ENCODE peak calls at places on chromosomes 13 and 19, in five cellular contexts. U is HFF-Myc, H is PC-3, X is cardiac muscle cell, D is OCI-LY7. T is an unnamed sample.

GRCh38 chr19:31282346-31282745 is 66.9 kb downstream of the TSHZ3 start:
- DNase-seq in U (no peak), H (no peak), X (no peak), D (no peak), T (no peak)

GRCh38 chr13:67008075-67008668 is 222.0 kb downstream of the PCDH9 start:
- DNase-seq in U (no peak), H (no peak), X (no peak), D (no peak), T (no peak)

GRCh38 chr13:93562676-93563075 is 336.1 kb downstream of the GPC6 start:
- DNase-seq in X (no peak), H (no peak), D (no peak), U (no peak), T (no peak)

GRCh38 chr13:50676602-50677001 is 166.9 kb downstream of the DLEU7 start:
- DNase-seq in X (peak), D (peak), U (no peak), H (peak), T (no peak)

GRCh38 chr19:10503002-10503789 is at the start of gene KEAP1:
- DNase-seq in H (peak), D (peak), X (peak), U (no peak), T (peak)

GRCh38 chr19:49362048-49362925 is at the start of gene TEAD2:
- DNase-seq in X (peak), D (no peak), U (no peak), H (peak), T (no peak)

GRCh38 chr19:4971424-4971793 is 2.5 kb downstream of the KDM4B start:
- DNase-seq in U (no peak), X (peak), D (peak), H (peak), T (peak)

GRCh38 chr13:28479005-28479404 is 15.9 kb downstream of the FLT1 start:
- DNase-seq in D (no peak), X (no peak), H (no peak), U (no peak), T (no peak)

DNA sequence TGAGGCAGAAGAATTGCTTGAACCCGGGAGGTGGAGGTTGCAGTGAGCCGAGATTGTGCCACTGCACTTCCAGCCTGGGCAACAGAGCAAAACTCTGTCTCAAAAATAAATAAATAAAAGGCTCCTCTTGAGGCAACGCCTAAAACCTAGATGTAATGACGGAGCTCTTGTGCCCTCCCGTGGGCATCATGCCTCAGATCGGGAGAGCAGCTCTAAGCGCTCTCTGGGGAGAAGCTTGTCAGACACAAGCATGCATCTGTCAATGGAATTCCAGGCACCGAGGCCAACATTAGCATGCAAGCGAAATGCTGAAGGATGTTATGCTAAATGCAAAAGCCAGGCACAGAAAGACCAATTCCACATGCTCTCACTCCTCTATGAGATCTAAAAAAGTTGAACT is 45.6 kb upstream of the MRI1 start:
- DNase-seq in X (peak), D (no peak), H (peak), U (no peak), T (no peak)
- TF ChIP-seq CTCF in X (no peak), D (peak), H (peak), U (peak), T (no peak)

GRCh38 chr19:35107541-35107939 is 8.1 kb upstream of the FXYD3 start:
- DNase-seq in H (peak), D (no peak), X (peak), U (no peak), T (no peak)

GRCh38 chr19:35108730-35109129 is 6.9 kb upstream of the FXYD3 start:
- DNase-seq in X (no peak), H (no peak), D (no peak), U (no peak), T (no peak)

GRCh38 chr19:35110974-35111373 is 4.6 kb upstream of the FXYD3 start:
- DNase-seq in X (no peak), U (no peak), D (no peak), H (no peak), T (no peak)

GRCh38 chr19:35106898-35107540 is 8.6 kb upstream of the FXYD3 start:
- DNase-seq in H (no peak), D (no peak), X (no peak), U (no peak), T (no peak)

GRCh38 chr19:35109395-35110112 is 6.1 kb upstream of the FXYD3 start:
- DNase-seq in X (no peak), D (no peak), H (no peak), U (no peak), T (no peak)
- TF ChIP-seq CTCF in X (no peak), D (no peak), H (no peak), U (no peak), T (no peak)

GRCh38 chr19:15260939-15261338 is 28.7 kb upstream of the EPHX3 start:
- DNase-seq in D (no peak), U (no peak), X (no peak), H (peak), T (no peak)
- TF ChIP-seq CTCF in D (peak), U (peak), X (peak), H (peak), T (no peak)

GRCh38 chr13:47796816-47797215 is 204.3 kb downstream of the SUCLA2 start:
- DNase-seq in X (no peak), H (no peak), U (no peak), D (no peak), T (no peak)

GRCh38 chr13:47798194-47798593 is 202.9 kb downstream of the SUCLA2 start:
- DNase-seq in U (no peak), H (no peak), X (no peak), D (no peak), T (no peak)

GRCh38 chr13:47790755-47791154 is 210.3 kb downstream of the SUCLA2 start:
- DNase-seq in X (no peak), H (no peak), U (no peak), D (no peak), T (no peak)

GRCh38 chr13:47798906-47799305 is 202.2 kb downstream of the SUCLA2 start:
- DNase-seq in U (no peak), X (peak), D (no peak), H (peak), T (no peak)

GRCh38 chr13:47794963-47795362 is 206.1 kb downstream of the SUCLA2 start:
- DNase-seq in H (peak), D (peak), X (peak), U (no peak), T (peak)
- TF ChIP-seq CTCF in H (peak), D (peak), X (peak), U (peak), T (no peak)

GRCh38 chr13:110517505-110518149 is 43.9 kb downstream of the RAB20 start:
- DNase-seq in X (no peak), U (no peak), D (no peak), H (no peak), T (no peak)

GRCh38 chr13:110518150-110518525 is 43.4 kb downstream of the RAB20 start:
- DNase-seq in H (no peak), X (no peak), U (no peak), D (no peak), T (no peak)

GRCh38 chr13:110519046-110519445 is 42.5 kb downstream of the RAB20 start:
- DNase-seq in X (no peak), D (no peak), U (no peak), H (no peak), T (no peak)

GRCh38 chr13:110519506-110519905 is 42.0 kb downstream of the RAB20 start:
- DNase-seq in H (no peak), X (no peak), U (no peak), D (no peak), T (no peak)

GRCh38 chr13:110518571-110518970 is 43.0 kb downstream of the RAB20 start:
- DNase-seq in U (no peak), X (no peak), H (no peak), D (no peak), T (no peak)
- TF ChIP-seq CTCF in U (no peak), X (no peak), H (no peak), D (no peak), T (no peak)

DNA sequence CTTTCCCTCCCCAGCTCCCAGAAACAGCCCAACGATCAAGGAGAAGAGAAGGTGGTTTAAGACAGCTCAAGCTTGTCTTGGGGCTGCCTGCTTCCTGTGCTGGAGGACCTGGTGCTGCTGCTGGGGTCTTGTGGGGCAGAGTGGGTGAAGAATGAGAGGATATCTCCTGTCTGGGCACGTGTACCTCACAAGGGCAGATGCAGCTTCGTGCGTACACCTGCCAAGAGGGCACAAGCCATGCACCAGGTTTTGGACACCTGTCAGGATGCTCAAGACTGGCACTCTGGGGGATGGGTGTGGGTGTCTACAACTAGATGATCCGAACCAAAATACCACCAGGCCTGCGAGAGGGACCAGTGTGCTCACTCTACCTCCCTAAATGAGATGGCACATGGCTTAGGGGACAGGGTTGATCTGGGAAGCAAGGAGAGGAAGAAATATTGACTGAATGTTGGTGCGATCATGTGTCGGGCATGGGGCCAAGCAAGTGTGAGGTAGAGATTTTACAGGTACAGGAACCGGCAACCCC is 2.2 kb downstream of the CBY2 start:
- DNase-seq in X (no peak), U (no peak), D (no peak), H (no peak), T (no peak)
- TF ChIP-seq CTCF in X (no peak), U (no peak), D (no peak), H (no peak), T (no peak)

GRCh38 chr19:27774827-27775226 is 1438.1 kb downstream of the UQCRFS1 start:
- DNase-seq in X (no peak), U (no peak), H (peak), D (peak), T (no peak)
- TF ChIP-seq CTCF in X (peak), U (peak), H (peak), D (peak), T (no peak)

T was measured in GM13976.